ENCODE peak calls at places on chromosome 13, in four cellular contexts. A is HepG2, Y is K562, I is GM12878. B is an unnamed sample.

GRCh38 chr13:37701972-37702371 is 103.4 kb upstream of the POSTN start:
- DNase-seq in Y (no peak), A (no peak), I (no peak), B (no peak)

GRCh38 chr13:99590519-99591011 is 89.3 kb downstream of the TM9SF2 start:
- DNase-seq in I (no peak), A (no peak), Y (no peak), B (no peak)

GRCh38 chr13:38814331-38814730 is 127.5 kb downstream of the FREM2 start:
- DNase-seq in Y (no peak), I (no peak), A (no peak), B (no peak)

GRCh38 chr13:50636007-50636704 is 207.3 kb downstream of the DLEU7 start:
- DNase-seq in A (no peak), Y (peak; percentile 11), I (no peak), B (peak; percentile 17)

GRCh38 chr13:30877335-30877734 is 28.7 kb upstream of the MEDAG start:
- DNase-seq in Y (no peak), I (no peak), A (no peak), B (no peak)

GRCh38 chr13:30844548-30845296 is 61.3 kb upstream of the MEDAG start:
- DNase-seq in Y (no peak), A (no peak), I (no peak), B (no peak)

GRCh38 chr13:52850396-52851152 is 2.1 kb upstream of the PCDH8 start:
- DNase-seq in A (peak; percentile 25), I (no peak), Y (no peak), B (peak; percentile 81)

GRCh38 chr13:19981685-19982238 is 23.2 kb downstream of the ZMYM2 start:
- DNase-seq in Y (peak; percentile 8), I (no peak), A (no peak), B (no peak)

GRCh38 chr13:95641961-95642621 is 2.4 kb downstream of the DZIP1 start:
- DNase-seq in Y (no peak), I (no peak), A (peak; percentile 44), B (no peak)

GRCh38 chr13:58619396-58620113 is 988.0 kb downstream of the PCDH17 start:
- DNase-seq in Y (no peak), I (no peak), A (no peak), B (no peak)

GRCh38 chr13:61358599-61358998 is 57.0 kb downstream of the PCDH20 start:
- DNase-seq in I (no peak), A (no peak), Y (no peak), B (no peak)

GRCh38 chr13:40271931-40272775 is 394.3 kb downstream of the FOXO1 start:
- DNase-seq in I (no peak), Y (no peak), A (no peak), B (no peak)

GRCh38 chr13:93522486-93522885 is 295.9 kb downstream of the GPC6 start:
- DNase-seq in Y (no peak), A (no peak), I (no peak), B (no peak)

GRCh38 chr13:74675185-74675584 is 541.0 kb upstream of the KLF12 start:
- DNase-seq in A (no peak), I (no peak), Y (no peak), B (no peak)

GRCh38 chr13:48304132-48304876 is 753 bp downstream of the RB1 start:
- DNase-seq in I (peak; percentile 92), Y (peak; percentile 28), A (peak; percentile 30), B (peak; percentile 32)

GRCh38 chr13:45575146-45575829 is 40.3 kb downstream of the ERICH6B start:
- DNase-seq in A (no peak), I (no peak), Y (no peak), B (no peak)

GRCh38 chr13:31053098-31053497 is 108.6 kb downstream of the HSPH1 start:
- DNase-seq in I (no peak), A (no peak), Y (no peak), B (no peak)

GRCh38 chr13:105196052-105196451 is 1339.4 kb downstream of the EFNB2 start:
- DNase-seq in A (no peak), Y (no peak), I (no peak), B (no peak)

GRCh38 chr13:59211636-59212035 is 952.1 kb downstream of the DIAPH3 start:
- DNase-seq in I (no peak), Y (no peak), A (no peak), B (no peak)

GRCh38 chr13:113413898-113414282 is 39.4 kb downstream of the ADPRHL1 start:
- DNase-seq in A (no peak), Y (no peak), I (no peak), B (no peak)

GRCh38 chr13:113412440-113412839 is 40.8 kb downstream of the ADPRHL1 start:
- DNase-seq in Y (no peak), A (no peak), I (no peak), B (no peak)

GRCh38 chr13:113413178-113413897 is 40.0 kb downstream of the ADPRHL1 start:
- DNase-seq in A (no peak), Y (no peak), I (no peak), B (no peak)

GRCh38 chr13:113410472-113411201 is 42.7 kb downstream of the ADPRHL1 start:
- DNase-seq in I (no peak), A (peak; percentile 61), Y (no peak), B (no peak)

DNA sequence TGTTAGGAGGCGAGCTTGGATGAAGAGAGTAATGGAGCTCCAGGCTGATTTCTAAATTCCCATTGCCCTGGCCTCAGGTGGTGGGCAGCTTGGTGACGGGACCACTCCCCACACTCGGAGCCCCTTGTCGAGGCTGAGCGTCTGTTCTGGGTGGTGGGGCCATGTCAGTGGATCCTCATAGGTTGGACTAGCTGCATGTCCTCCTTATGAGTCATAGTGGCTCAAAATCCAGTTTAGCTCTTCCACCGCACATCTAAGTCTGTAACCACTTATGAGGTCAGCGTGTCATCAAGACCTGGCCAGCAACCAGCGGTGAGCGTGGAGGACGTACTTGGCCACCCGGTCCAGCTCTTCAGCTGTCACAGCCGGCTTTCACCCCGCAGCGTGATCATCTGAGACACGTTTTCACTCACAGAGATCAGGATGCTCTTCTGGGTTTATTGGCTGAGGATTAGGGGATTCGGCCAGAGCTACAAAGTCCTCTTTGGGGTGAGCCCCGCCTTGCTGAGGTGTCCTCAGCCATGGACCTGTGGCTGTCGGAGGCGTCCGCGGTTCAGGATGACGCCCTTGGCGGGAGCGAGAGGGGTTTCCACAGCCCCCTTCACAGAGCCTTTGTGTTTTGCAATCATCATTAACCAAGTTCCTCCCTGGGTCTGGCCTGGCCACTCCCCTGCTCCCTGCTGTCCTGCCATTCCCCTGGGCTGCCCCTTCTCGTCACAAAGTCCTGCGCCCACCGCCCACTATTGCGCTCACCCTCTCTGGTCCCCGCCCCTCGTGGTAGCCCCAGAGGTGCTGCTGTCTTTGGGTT is 41.9 kb downstream of the ADPRHL1 start:
- DNase-seq in I (no peak), Y (no peak), A (peak; percentile 32), B (no peak)
- TF ChIP-seq BHLHE40 in I (no peak), Y (peak; percentile 1), A (no peak), B (no peak)

GRCh38 chr13:44125943-44126469 is 246.3 kb downstream of the LACC1 start:
- DNase-seq in I (no peak), Y (no peak), A (no peak), B (no peak)

GRCh38 chr13:44117351-44117750 is 237.6 kb downstream of the LACC1 start:
- DNase-seq in A (no peak), I (no peak), Y (no peak), B (no peak)

GRCh38 chr13:44116562-44117315 is 237.0 kb downstream of the LACC1 start:
- DNase-seq in Y (no peak), I (no peak), A (no peak), B (no peak)

DNA sequence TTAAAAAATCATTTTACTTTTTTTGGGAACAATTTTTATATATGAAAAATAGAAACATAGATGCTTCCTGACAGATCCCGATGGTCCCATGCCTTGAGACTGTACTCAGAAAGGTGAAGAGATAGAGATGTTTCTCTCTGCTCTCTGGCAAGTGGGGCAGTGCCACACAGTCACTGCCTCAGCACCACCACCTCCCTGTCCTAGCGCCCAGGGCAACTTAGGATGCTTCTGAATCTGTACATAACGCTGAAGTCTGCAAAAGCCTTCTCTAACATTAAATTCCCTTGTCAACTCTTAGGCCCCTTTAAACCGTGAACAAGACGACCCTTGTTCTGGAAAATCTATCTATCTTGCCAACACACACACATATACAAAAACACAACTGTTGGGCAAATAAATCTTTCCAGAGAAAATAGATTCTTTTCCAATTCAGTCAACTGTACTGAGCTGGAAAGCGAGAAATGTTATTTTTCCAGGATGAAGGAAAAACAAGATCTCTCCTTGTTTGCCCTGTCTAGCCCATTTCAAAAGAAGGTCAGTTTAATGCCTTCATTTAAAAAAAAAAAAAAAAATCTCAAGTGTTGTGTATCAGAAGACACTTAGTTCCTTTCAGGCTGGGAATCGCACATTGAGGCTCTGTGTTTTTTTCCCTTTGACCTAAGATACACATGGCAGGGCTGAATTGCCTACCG is 241.3 kb downstream of the LACC1 start:
- DNase-seq in Y (no peak), I (no peak), A (no peak), B (no peak)
- TF ChIP-seq TARDBP in Y (no peak), I (no peak), A (no peak), B (no peak)

DNA sequence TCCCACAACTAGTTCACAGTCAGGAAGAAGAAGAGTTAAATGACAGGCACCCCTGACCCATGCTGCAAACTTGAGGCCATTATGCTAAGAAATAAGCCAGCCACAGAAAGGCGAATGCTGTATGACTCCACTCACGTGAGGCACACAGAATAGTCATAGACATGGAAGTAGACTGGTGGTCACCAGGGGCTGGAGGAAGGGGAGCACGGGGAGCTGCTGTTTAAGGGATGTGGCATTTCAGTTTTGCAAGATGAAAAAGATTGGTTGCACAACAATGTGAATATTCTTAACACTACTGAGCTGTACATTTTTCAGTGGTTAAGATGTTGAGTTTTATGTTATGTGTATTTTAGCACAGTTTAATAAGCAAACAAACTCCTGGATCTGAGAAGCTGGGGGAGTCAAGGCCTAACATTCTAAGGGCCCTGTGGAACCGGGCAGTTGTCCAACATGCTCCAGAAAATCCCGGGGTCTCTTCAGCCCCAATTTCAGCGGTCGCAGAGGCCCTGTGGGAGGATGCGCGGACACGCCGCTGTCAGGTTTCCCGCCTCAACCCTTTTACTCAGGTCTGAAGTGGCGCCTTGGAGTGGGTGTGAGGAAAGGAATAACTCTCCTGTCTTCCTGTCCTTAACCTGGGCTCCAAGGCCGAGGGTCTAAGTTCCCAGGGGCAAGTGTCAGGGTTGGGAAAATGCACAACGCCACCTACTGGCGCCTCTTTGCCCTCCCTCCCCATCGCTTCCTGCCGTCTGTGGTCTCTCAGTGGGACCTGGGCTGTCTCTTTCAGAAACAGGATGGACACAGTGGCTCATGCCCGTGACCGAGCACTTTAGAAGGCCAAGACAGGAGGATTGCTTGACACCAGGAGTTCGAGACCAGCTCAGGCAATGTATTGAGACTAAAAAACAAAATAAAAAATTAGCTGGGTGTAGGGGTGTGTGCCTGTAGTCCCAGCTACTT is 4.4 kb upstream of the TMEM272 start:
- DNase-seq in Y (peak; percentile 59), I (no peak), A (peak; percentile 22), B (peak; percentile 74)
- TF ChIP-seq SP1 in Y (no peak), I (no peak), A (no peak), B (no peak)

GRCh38 chr13:80825276-80825675 is 484.4 kb upstream of the SPRY2 start:
- DNase-seq in I (no peak), A (no peak), Y (no peak), B (no peak)

GRCh38 chr13:80817979-80818378 is 477.1 kb upstream of the SPRY2 start:
- DNase-seq in I (no peak), A (no peak), Y (no peak), B (no peak)

GRCh38 chr13:80828759-80829158 is 487.8 kb upstream of the SPRY2 start:
- DNase-seq in A (no peak), I (no peak), Y (no peak), B (no peak)

GRCh38 chr13:80824231-80824630 is 483.3 kb upstream of the SPRY2 start:
- DNase-seq in A (no peak), I (no peak), Y (no peak), B (no peak)

DNA sequence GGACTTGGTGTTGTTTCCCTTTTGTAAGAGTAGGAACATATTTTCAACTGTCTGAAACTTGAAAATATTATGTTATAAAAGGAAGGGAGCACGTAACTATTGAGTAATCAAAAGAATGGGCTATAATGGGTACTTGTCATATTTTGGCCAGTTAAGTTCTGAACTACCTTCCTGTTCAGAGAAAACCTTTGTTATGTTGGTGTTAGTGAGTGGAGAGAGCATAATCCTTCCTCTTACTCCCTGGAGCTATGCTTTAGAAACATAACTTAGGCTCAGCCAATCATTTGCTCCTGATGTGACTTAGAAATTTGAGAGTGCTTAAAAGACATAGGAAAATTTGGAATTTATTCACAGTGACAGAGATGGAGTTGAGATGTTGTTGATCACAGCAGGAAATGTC is 482.5 kb upstream of the SPRY2 start:
- DNase-seq in Y (no peak), I (no peak), A (no peak), B (no peak)
- TF ChIP-seq BHLHE40 in Y (no peak), I (no peak), A (no peak), B (no peak)